ENCODE peak calls at places on chromosomes 11 and 22, in four cellular contexts. K, B, T and M are unnamed samples.

GRCh38 chr11:27201454-27202302 is 161.1 kb downstream of the BBOX1 start:
- DNase-seq in K (no peak), T (no peak), B (peak; percentile 97), M (peak; percentile 51)

GRCh38 chr11:75276696-75277095 is 36.1 kb downstream of the TPBGL start:
- DNase-seq in T (no peak), K (no peak), B (no peak), M (no peak)

GRCh38 chr11:126561327-126561893 is 205.9 kb downstream of the ST3GAL4 start:
- DNase-seq in T (no peak), B (peak; percentile 77), K (no peak), M (peak; percentile 49)

GRCh38 chr11:72525466-72525865 is 91.1 kb upstream of the CLPB start:
- DNase-seq in B (no peak), T (no peak), K (no peak), M (no peak)

GRCh38 chr11:43601511-43601910 is 79.0 kb upstream of the HSD17B12 start:
- DNase-seq in T (no peak), K (no peak), B (no peak), M (no peak)

GRCh38 chr11:61585115-61585514 is 4.2 kb upstream of the SYT7 start:
- DNase-seq in B (no peak), K (no peak), T (no peak), M (no peak)

GRCh38 chr22:37496651-37497599 is 10.7 kb upstream of the MFNG start:
- DNase-seq in K (no peak), T (peak; percentile 82), B (peak; percentile 95), M (peak; percentile 98)

GRCh38 chr11:95795627-95796308 is 5.5 kb downstream of the CEP57 start:
- DNase-seq in T (no peak), B (no peak), K (no peak), M (no peak)

GRCh38 chr22:44848296-44848741 is 95.9 kb downstream of the ARHGAP8 start:
- DNase-seq in B (no peak), T (no peak), K (no peak), M (no peak)

GRCh38 chr11:79488286-79488685 is 47.5 kb upstream of the TENM4 start:
- DNase-seq in B (no peak), K (no peak), T (no peak), M (no peak)

GRCh38 chr22:38412435-38413084 is 42.4 kb downstream of the KCNJ4 start:
- DNase-seq in K (peak; percentile 31), T (peak; percentile 83), B (no peak), M (no peak)

GRCh38 chr11:18379201-18379600 is 15.2 kb upstream of the LDHA start:
- DNase-seq in B (no peak), T (no peak), K (no peak), M (no peak)

GRCh38 chr11:22491826-22492225 is 133.8 kb downstream of the FANCF start:
- DNase-seq in K (no peak), T (no peak), B (peak; percentile 7), M (no peak)

GRCh38 chr11:66653123-66653522 is 14.6 kb downstream of the RBM4 start:
- DNase-seq in T (no peak), B (no peak), K (no peak), M (peak; percentile 53)

GRCh38 chr22:41501209-41501608 is 32.3 kb downstream of the ACO2 start:
- DNase-seq in K (no peak), T (peak; percentile 64), B (peak; percentile 50), M (peak; percentile 35)

GRCh38 chr11:131691558-131692041 is 321.2 kb downstream of the NTM start:
- DNase-seq in B (peak; percentile 27), K (no peak), T (no peak), M (peak; percentile 75)

GRCh38 chr11:86134580-86135318 is 65.9 kb upstream of the PICALM start:
- DNase-seq in B (peak; percentile 46), T (no peak), K (no peak), M (no peak)

GRCh38 chr22:33539902-33540751 is 380.1 kb downstream of the LARGE1 start:
- DNase-seq in B (peak; percentile 42), K (no peak), T (no peak), M (no peak)

GRCh38 chr22:28923826-28924732 is 40.7 kb downstream of the ZNRF3 start:
- DNase-seq in K (no peak), T (no peak), B (no peak), M (no peak)

GRCh38 chr11:117903505-117904382 is 25.5 kb downstream of the TMPRSS13 start:
- DNase-seq in K (no peak), T (no peak), B (no peak), M (no peak)

GRCh38 chr11:130693543-130693942 is 222.7 kb downstream of the SNX19 start:
- DNase-seq in T (no peak), K (no peak), B (no peak), M (no peak)

GRCh38 chr11:66479741-66480115 is 506 bp upstream of the DPP3 start:
- DNase-seq in K (no peak), B (no peak), T (peak; percentile 85), M (no peak)

GRCh38 chr22:48154169-48154942 is 1391.9 kb downstream of the TBC1D22A start:
- DNase-seq in T (no peak), K (no peak), B (no peak), M (no peak)

GRCh38 chr11:93730108-93731107 is 10.9 kb downstream of the TAF1D start:
- DNase-seq in K (no peak), T (no peak), B (no peak), M (no peak)

GRCh38 chr11:911031-911889 is 650 bp upstream of the CHID1 start:
- DNase-seq in B (peak; percentile 72), T (no peak), K (no peak), M (peak; percentile 79)

GRCh38 chr22:50504245-50505211 is 3.0 kb downstream of the LMF2 start:
- DNase-seq in T (no peak), B (no peak), K (no peak), M (no peak)

GRCh38 chr11:11435673-11436072 is 82.6 kb upstream of the CSNK2A3 start:
- DNase-seq in K (no peak), B (no peak), T (no peak), M (no peak)

GRCh38 chr11:55457641-55458040 is 89.9 kb downstream of the OR4A15 start:
- DNase-seq in K (no peak), B (no peak), T (no peak), M (no peak)

GRCh38 chr22:23856721-23857605 is 712 bp upstream of the SLC2A11 start:
- DNase-seq in B (peak; percentile 76), K (no peak), T (peak; percentile 44), M (peak; percentile 74)

GRCh38 chr11:47192111-47192510 is 5.9 kb upstream of the PACSIN3 start:
- DNase-seq in T (no peak), K (no peak), B (peak; percentile 31), M (no peak)

GRCh38 chr22:22941831-22942510 is 54.4 kb downstream of the IGLL5 start:
- DNase-seq in K (no peak), T (no peak), B (no peak), M (no peak)

GRCh38 chr11:69241844-69242582 is 51.9 kb upstream of the MYEOV start:
- DNase-seq in T (no peak), K (no peak), B (no peak), M (no peak)